ENCODE peak calls at places on chromosomes 7 and 10, in four cellular contexts. U is stomach; R is retina; Y is effector memory CD4-positive, alpha-beta T cell. O is an unnamed sample.

GRCh38 chr7:155169498-155170065 is 99.5 kb downstream of the HTR5A start:
- DNase-seq in U (no peak), R (no peak), Y (no peak), O (no peak)

GRCh38 chr10:76066457-76066856 is 635.0 kb downstream of the LRMDA start:
- DNase-seq in U (no peak), R (no peak), Y (no peak), O (no peak)

GRCh38 chr10:60818134-60818770 is 40.0 kb downstream of the CDK1 start:
- DNase-seq in U (no peak), R (no peak), Y (no peak), O (no peak)

GRCh38 chr10:74419491-74420466 is 268.8 kb downstream of the ADK start:
- DNase-seq in U (no peak), R (peak; percentile 49), Y (no peak), O (peak; percentile 66)

GRCh38 chr7:156932006-156932405 is 17.5 kb upstream of the NOM1 start:
- DNase-seq in U (no peak), R (no peak), Y (no peak), O (no peak)

GRCh38 chr10:130012129-130012528 is 48.1 kb upstream of the EBF3 start:
- DNase-seq in U (no peak), R (no peak), Y (no peak), O (no peak)

GRCh38 chr10:6279540-6280267 is 77.0 kb downstream of the PFKFB3 start:
- DNase-seq in U (peak; percentile 57), R (peak; percentile 36), Y (no peak), O (no peak)

GRCh38 chr10:125192005-125192404 is 31.6 kb upstream of the CTBP2 start:
- DNase-seq in U (no peak), R (no peak), Y (no peak), O (no peak)

GRCh38 chr7:70183278-70183677 is 585.0 kb downstream of the AUTS2 start:
- DNase-seq in U (no peak), R (peak; percentile 17), Y (no peak), O (no peak)

GRCh38 chr7:40072268-40072667 is 62.2 kb downstream of the MPLKIP start:
- DNase-seq in U (no peak), R (no peak), Y (no peak), O (no peak)

GRCh38 chr10:49534670-49535381 is 4.1 kb downstream of the ERCC6 start:
- DNase-seq in U (no peak), R (no peak), Y (no peak), O (no peak)

GRCh38 chr7:105662998-105663397 is 81.7 kb upstream of the EFCAB10 start:
- DNase-seq in U (no peak), R (no peak), Y (no peak), O (no peak)

GRCh38 chr7:82167568-82168314 is 275.8 kb downstream of the CACNA2D1 start:
- DNase-seq in U (no peak), R (peak; percentile 55), Y (no peak), O (no peak)

GRCh38 chr7:153390955-153391354 is 631.4 kb downstream of the ACTR3B start:
- DNase-seq in U (no peak), R (no peak), Y (no peak), O (no peak)

GRCh38 chr7:81190997-81191747 is 272.3 kb upstream of the SEMA3C start:
- DNase-seq in U (no peak), R (no peak), Y (no peak), O (no peak)

GRCh38 chr10:122674781-122675180 is 24.9 kb downstream of the C10orf120 start:
- DNase-seq in U (no peak), R (no peak), Y (no peak), O (no peak)

GRCh38 chr7:121372376-121373024 is 23.6 kb downstream of the FAM3C start:
- DNase-seq in U (no peak), R (no peak), Y (no peak), O (no peak)

GRCh38 chr7:4629287-4629905 is 52.7 kb upstream of the FOXK1 start:
- DNase-seq in U (no peak), R (no peak), Y (no peak), O (no peak)

O was measured in KBM-7.